ENCODE peak calls at places on chromosomes 3 and 15, in five cellular contexts. E is H9, I is IMR-90, M is colonic mucosa, S is aorta. O is an unnamed sample.
A peak's percentile ranks its signal among the peaks of the same experiment; 100 is the strongest.

GRCh38 chr3:172918165-172918564 is 167.6 kb downstream of the ECT2 start:
- DNase-seq in M (no peak), E (no peak), S (no peak), I (peak; percentile 25), O (no peak)

GRCh38 chr3:129021140-129021551 is 20.0 kb downstream of the EFCC1 start:
- DNase-seq in E (no peak), S (no peak), M (no peak), I (peak; percentile 83), O (no peak)

GRCh38 chr15:68055224-68055705 is 1.1 kb downstream of the PIAS1 start:
- DNase-seq in I (peak; percentile 52), E (no peak), S (no peak), M (peak; percentile 54), O (no peak)

GRCh38 chr3:186035277-186035676 is 73.6 kb downstream of the ETV5 start:
- DNase-seq in S (no peak), E (no peak), M (no peak), I (peak; percentile 30), O (no peak)

GRCh38 chr3:113354307-113354706 is 87.0 kb downstream of the CFAP44 start:
- DNase-seq in I (no peak), M (no peak), E (no peak), S (no peak), O (no peak)

GRCh38 chr3:53016236-53016635 is 29.6 kb downstream of the SFMBT1 start:
- DNase-seq in I (peak; percentile 28), S (no peak), M (no peak), E (no peak), O (no peak)

GRCh38 chr3:122398920-122399319 is 14.9 kb downstream of the FAM162A start:
- DNase-seq in S (no peak), I (no peak), M (no peak), E (no peak), O (no peak)

GRCh38 chr3:46561511-46561910 is 4.6 kb downstream of the LRRC2 start:
- DNase-seq in M (no peak), S (no peak), I (no peak), E (no peak), O (no peak)

GRCh38 chr3:119579366-119580147 is at the start of gene ADPRH:
- DNase-seq in E (peak; percentile 82), I (peak; percentile 17), S (peak; percentile 85), M (peak; percentile 83), O (peak; percentile 93)

GRCh38 chr15:69976366-69976994 is 121.2 kb downstream of the TLE3 start:
- DNase-seq in E (peak; percentile 53), M (peak; percentile 49), S (no peak), I (peak; percentile 41), O (no peak)

GRCh38 chr15:52331490-52332240 is 36.1 kb upstream of the MYO5C start:
- DNase-seq in I (peak; percentile 54), E (no peak), S (no peak), M (no peak), O (no peak)

GRCh38 chr3:64645236-64645635 is 42.6 kb downstream of the ADAMTS9 start:
- DNase-seq in I (no peak), S (no peak), E (no peak), M (no peak), O (no peak)

GRCh38 chr3:45688194-45688881 is 858 bp upstream of the SACM1L start:
- DNase-seq in I (peak; percentile 33), M (peak; percentile 54), S (no peak), E (peak; percentile 74), O (no peak)

GRCh38 chr3:50165388-50166308 is 10.5 kb downstream of the SEMA3F start:
- DNase-seq in M (no peak), S (peak; percentile 86), E (no peak), I (peak; percentile 47), O (peak; percentile 73)

GRCh38 chr3:50164984-50165383 is 9.9 kb downstream of the SEMA3F start:
- DNase-seq in E (no peak), I (no peak), M (no peak), S (no peak), O (no peak)

GRCh38 chr3:50167069-50167781 is 12.1 kb downstream of the SEMA3F start:
- DNase-seq in E (no peak), M (peak; percentile 76), S (no peak), I (peak; percentile 36), O (no peak)

GRCh38 chr3:50167782-50168317 is 12.7 kb downstream of the SEMA3F start:
- DNase-seq in I (no peak), S (no peak), E (no peak), M (no peak), O (no peak)

DNA sequence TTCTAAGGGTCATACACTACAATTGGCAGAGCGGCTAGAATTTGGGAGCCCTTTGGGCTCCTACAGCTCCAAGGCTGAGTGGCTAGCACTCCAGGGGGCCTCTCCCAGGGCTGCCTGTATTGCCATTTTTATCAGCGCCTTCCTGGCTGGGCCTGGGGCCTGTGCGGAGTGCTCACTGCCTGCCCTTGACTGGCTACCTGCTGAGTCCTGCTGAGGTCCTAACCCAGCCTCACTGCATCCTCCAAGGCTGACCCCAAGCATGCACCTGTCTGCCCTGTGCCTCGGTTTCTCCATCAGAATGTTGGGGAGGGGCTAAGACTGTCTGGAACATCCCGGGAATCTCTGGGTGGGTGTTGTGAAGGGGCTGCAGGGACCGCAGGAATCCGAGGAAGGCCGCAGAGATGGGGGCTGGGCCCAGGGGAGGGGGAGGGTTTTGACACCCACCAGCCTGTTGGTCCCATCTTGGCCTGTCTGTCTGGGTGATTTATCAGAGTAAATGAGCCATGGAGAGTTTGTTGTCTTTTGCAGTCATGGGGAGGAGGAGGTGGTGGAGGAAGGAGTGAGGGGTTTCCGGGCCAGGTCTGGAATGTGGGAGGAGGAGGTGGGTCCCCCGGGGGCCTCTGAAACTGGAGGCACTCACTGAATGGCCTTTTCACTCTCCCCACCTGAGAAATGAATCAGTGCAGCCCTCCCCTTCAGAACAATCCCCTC is 11.3 kb downstream of the SEMA3F start:
- DNase-seq in S (no peak), E (no peak), M (no peak), I (no peak), O (no peak)
- H3K27ac ChIP-seq in S (no peak overlapping the region), E (no peak overlapping the region), M (no peak overlapping the region), I (peak overlapping the region; percentile 59), O (no peak overlapping the region)

GRCh38 chr15:97479957-97480356 is 480.5 kb upstream of the ARRDC4 start:
- DNase-seq in I (no peak), S (no peak), M (no peak), E (no peak), O (no peak)

GRCh38 chr15:97483232-97483631 is 477.3 kb upstream of the ARRDC4 start:
- DNase-seq in S (no peak), E (no peak), M (no peak), I (no peak), O (no peak)

DNA sequence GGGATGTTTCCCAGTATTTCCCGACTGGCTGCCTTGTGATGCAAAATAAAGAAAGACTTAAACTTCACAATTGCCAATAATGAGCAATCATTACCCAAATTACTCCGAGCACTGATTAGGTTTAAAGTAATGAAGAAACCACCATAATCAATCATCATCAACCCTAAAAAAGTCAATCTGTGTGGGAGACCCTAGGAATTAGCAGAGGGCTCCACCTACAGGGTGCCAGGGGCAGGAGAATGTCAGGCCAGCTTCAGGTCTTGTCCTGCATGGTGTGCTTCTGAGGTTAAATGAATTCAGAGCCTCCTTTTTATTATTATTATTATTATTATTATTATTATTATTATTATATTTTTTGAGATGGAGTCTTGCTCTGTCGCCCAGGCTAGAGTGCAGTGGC is 478.0 kb upstream of the ARRDC4 start:
- DNase-seq in E (peak; percentile 40), I (no peak), M (no peak), S (no peak), O (no peak)
- H3K9me3 ChIP-seq in E (no peaks in the 10 kb centered on the region), I (no peaks in the 10 kb centered on the region), M (no peaks in the 10 kb centered on the region), S (no peaks in the 10 kb centered on the region), O (no peaks in the 10 kb centered on the region)

DNA sequence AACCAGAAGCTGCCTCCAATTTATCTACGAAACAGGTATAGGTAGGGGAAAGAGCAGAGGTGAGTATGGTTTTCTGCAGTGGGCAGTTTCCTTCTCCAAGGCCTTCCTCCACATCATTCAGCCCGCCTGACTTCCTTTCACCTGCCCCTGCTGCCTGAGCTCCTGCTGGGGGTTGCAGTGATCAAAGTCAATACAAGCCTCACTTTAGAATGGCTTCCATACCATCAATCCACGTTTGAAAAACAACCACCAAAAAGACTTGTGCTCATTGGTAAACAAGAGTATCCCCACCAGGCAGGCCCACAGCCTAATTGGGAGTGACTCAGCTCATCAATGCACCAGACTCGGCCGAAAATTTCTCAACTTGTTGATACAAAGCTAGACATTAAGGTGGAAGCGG is 159.9 kb downstream of the MAGI1 start:
- DNase-seq in S (no peak), I (no peak), M (no peak), E (peak; percentile 66), O (no peak)
- H3K27ac ChIP-seq in S (no peak overlapping the region), I (no peak overlapping the region), M (no peak overlapping the region), E (peak overlapping the region; percentile 52), O (no peak overlapping the region)

DNA sequence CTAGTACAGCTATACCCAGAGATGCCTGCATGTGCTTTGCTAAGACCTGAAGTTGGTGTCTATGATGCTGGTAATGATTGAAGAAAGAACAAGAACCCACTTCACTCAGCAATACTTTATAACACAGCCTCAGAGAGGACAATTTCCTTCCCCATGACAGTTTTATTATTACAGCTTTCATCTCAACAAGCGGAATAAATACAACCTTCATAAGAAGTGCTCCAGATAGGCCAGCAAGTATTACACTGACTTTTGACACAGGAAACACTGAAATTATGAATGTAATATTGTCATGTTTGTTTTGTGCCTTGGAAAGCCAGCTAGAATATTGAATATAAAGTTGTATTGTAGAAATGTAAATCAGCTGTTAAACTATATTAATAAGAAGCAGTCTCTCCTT is 557.4 kb upstream of the ARPP21 start:
- DNase-seq in S (no peak), M (no peak), E (no peak), I (no peak), O (no peak)
- H3K9me3 ChIP-seq in S (no peaks in the 10 kb centered on the region), M (no peaks in the 10 kb centered on the region), E (no peaks in the 10 kb centered on the region), I (peaks cover 2% of the 10 kb centered on the region), O (no peaks in the 10 kb centered on the region)

O was measured in right lobe of liver.